ENCODE peak calls at places on chromosomes 3 and 15, in five cellular contexts. V is hepatocyte, Z is cardiac muscle cell, O is body of pancreas, H is heart left ventricle. L is an unnamed sample.

GRCh38 chr15:80107774-80108173 is 45.0 kb upstream of the FAH start:
- DNase-seq in H (no peak), Z (no peak), V (no peak), O (no peak), L (no peak)

GRCh38 chr3:159674583-159674982 is 314.1 kb upstream of the IL12A start:
- DNase-seq in O (no peak), V (no peak), H (no peak), Z (no peak), L (no peak)

GRCh38 chr15:43226436-43227305 is 5.9 kb upstream of the EPB42 start:
- DNase-seq in O (no peak), H (no peak), V (no peak), Z (no peak), L (no peak)

GRCh38 chr3:146750196-146750595 is 145.1 kb upstream of the PLSCR5 start:
- DNase-seq in H (no peak), V (no peak), O (no peak), Z (no peak), L (no peak)

GRCh38 chr3:69770219-69770618 is 31.0 kb downstream of the MITF start:
- DNase-seq in V (no peak), H (no peak), Z (no peak), O (no peak), L (no peak)

GRCh38 chr3:53250881-53251605 is 4.8 kb downstream of the TKT start:
- DNase-seq in Z (no peak), O (no peak), V (no peak), H (no peak), L (no peak)

GRCh38 chr3:173066044-173066679 is 74.9 kb downstream of the SPATA16 start:
- DNase-seq in H (peak; percentile 61), Z (no peak), V (peak; percentile 28), O (peak; percentile 6), L (no peak)

GRCh38 chr15:78024883-78025282 is 52.6 kb downstream of the TBC1D2B start:
- DNase-seq in Z (no peak), V (no peak), O (no peak), H (no peak), L (no peak)

GRCh38 chr3:112020653-112021052 is 13.9 kb upstream of the TMPRSS7 start:
- DNase-seq in H (no peak), Z (no peak), V (no peak), O (no peak), L (no peak)

GRCh38 chr15:60787737-60788513 is 309.0 kb upstream of the ICE2 start:
- DNase-seq in O (no peak), V (no peak), H (no peak), Z (no peak), L (no peak)

DNA sequence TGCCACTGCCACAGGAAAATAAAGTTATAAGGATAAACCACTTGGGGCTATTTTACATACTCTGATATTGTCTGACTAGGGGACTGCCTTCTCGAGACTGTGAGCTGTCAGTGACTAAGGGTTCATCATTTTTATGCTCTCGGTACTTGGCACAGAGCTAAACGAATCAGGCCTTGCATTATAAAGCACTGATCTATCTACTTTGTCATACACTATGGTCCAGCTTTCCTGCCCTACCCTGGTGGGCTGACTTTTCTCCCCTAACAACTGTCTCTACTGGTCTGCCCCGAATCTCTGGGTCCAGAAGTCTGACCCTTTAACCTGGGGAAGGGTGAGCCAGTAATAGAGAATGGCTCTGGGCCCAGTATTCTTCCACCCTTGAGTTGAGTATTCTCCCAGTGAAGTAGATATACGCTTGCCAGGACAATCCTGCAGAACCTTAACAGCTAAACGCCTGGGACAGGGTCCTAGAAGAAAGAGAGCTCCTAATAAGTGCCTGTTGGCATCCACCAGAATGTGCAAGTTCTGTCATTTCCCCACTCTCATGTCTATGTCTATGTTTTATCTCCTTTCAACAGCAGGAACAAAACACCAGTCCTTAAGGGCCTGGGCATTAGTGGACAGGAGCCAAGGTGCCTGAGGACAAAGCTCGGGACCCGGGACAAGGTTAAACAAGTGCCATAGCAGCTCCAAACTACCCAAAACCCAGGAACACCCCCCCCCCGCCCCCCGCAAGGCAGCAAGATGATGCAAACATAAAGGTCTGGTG is 1.3 kb downstream of the LARP6 start:
- DNase-seq in V (no peak), Z (peak; percentile 59), O (no peak), H (no peak), L (no peak)
- H3K27me3 ChIP-seq in V (no peaks in the 10 kb centered on the region), Z (no peaks in the 10 kb centered on the region), O (no peaks in the 10 kb centered on the region), H (no peaks in the 10 kb centered on the region), L (no peaks in the 10 kb centered on the region)

DNA sequence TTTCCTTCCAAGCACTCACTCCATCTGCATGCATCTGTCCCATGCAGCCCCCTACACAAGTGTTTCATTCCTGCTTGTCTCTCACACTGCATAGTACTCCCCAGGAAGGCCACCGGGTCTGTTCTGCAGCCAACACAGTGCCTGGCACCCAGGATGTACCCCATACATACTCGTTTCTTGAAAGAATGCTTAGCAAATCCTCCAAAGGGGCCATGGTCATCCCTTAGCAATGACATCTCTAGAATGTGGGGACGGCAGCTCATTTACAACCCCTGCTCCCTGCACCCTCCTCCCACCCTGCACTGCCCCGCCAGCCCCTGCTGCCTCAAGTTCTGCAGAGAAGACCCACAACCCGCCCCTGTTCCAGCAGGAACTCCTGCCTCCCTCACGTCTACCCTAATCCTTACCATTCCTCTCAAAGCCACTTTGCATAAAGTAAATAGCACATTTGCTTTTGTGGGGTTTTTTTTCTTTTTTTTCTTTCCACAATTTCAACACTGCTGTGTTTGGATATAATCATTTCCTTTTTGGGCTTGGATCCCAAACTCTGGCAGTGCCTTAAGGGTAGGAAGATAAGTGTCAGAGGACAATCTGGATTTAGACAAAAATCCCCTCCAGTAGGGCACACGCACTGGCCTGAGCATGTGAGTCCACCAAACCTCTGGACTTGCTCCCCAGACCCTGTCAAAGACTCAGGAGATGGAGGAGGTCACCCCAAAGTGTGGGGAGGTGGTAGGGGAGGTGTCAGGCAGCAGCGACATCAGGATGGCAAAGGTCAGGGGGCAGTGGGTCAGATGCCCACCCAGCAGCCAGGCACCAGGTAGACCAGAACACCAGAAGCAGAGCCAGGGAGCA is 68.4 kb downstream of the MEGF11 start:
- DNase-seq in H (no peak), Z (no peak), O (no peak), V (no peak), L (no peak)
- H3K36me3 ChIP-seq in H (no peaks in the 10 kb centered on the region), Z (no peaks in the 10 kb centered on the region), O (no peaks in the 10 kb centered on the region), V (no peaks in the 10 kb centered on the region), L (no peaks in the 10 kb centered on the region)

GRCh38 chr15:95287774-95288173 is 1042.7 kb upstream of the NR2F2 start:
- DNase-seq in O (no peak), V (no peak), H (no peak), Z (no peak), L (no peak)
- H3K4me1 ChIP-seq in O (no peaks in the 10 kb centered on the region), V (no peaks in the 10 kb centered on the region), H (no peaks in the 10 kb centered on the region), Z (peaks cover 28% of the 10 kb centered on the region), L (peaks cover 17% of the 10 kb centered on the region)

DNA sequence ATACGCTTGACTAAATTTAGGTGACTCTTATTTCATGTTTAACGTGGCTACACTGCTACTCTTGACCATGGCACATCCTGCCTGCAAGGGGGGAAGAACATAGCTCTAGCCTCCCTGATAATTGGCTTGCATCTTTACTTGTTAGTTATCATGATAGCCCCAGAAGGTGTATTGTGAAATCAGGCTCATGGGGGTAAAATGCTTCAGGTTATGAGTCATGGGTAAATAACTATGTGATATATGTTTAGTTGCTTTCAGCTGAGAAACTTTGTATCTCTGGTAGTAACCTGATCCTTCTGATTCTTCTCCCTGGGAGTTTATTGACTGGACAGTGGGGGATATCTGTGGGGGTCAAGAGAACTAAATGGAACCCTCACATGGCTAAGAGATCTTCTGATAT is 660.8 kb upstream of the UBE2E2 start:
- DNase-seq in H (no peak), O (no peak), Z (no peak), V (no peak), L (no peak)
- H3K27me3 ChIP-seq in H (no peaks in the 10 kb centered on the region), O (no peaks in the 10 kb centered on the region), Z (no peaks in the 10 kb centered on the region), V (no peaks in the 10 kb centered on the region), L (no peaks in the 10 kb centered on the region)

GRCh38 chr3:125349055-125349454 is 26.1 kb downstream of the ZNF148 start:
- DNase-seq in Z (no peak), V (no peak), O (no peak), H (no peak), L (no peak)
- H3K36me3 ChIP-seq in Z (no peaks in the 10 kb centered on the region), V (no peaks in the 10 kb centered on the region), O (no peaks in the 10 kb centered on the region), H (no peaks in the 10 kb centered on the region), L (no peaks in the 10 kb centered on the region)

DNA sequence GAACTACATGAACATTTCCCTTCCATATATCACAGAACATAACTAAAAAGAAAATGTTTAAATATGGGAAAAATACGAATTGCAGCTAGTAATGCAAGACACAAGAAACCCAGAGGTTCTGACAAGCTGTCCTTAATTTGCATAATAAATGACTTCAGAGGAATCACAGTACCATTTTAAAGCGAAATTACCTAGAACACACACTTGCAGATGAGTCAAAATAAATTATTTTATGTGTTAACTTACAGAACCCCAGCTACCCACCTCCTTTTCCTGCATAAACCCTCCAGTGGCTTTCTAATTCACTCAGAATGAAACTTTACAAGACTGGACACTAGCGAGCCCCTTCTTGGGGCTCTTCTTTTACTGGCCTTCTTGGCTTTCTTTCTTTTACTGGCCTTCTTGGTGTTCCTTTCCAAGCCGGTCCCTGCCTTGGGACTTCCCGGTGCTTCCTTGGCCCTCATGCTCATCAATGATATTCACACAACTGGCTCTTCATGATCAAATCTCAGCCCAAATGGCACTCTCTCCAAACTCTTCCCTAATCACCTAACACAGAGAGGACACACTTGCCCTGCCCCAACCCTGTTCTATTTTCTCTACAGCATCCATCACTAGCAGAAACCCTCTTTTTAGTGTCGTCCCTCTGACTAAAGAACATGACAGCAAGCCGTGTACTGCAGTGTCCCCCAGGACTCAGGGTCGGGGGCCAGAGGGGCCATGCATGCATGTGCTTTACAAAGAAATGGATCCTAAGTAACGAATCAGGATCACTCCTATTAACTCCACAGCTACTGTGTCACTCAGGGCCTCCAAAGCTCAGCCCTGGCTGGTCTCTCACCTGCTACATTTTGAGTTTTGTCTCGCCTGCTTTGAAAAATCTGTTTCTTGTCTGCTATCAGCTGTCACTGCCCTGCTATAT is 4.8 kb downstream of the CHSY1 start:
- DNase-seq in Z (no peak), V (no peak), H (no peak), O (no peak), L (no peak)
- H3K4me1 ChIP-seq in Z (peaks cover 54% of the 10 kb centered on the region), V (peaks cover 25% of the 10 kb centered on the region), H (peaks cover 30% of the 10 kb centered on the region), O (peaks cover 23% of the 10 kb centered on the region), L (peaks cover 20% of the 10 kb centered on the region)

DNA sequence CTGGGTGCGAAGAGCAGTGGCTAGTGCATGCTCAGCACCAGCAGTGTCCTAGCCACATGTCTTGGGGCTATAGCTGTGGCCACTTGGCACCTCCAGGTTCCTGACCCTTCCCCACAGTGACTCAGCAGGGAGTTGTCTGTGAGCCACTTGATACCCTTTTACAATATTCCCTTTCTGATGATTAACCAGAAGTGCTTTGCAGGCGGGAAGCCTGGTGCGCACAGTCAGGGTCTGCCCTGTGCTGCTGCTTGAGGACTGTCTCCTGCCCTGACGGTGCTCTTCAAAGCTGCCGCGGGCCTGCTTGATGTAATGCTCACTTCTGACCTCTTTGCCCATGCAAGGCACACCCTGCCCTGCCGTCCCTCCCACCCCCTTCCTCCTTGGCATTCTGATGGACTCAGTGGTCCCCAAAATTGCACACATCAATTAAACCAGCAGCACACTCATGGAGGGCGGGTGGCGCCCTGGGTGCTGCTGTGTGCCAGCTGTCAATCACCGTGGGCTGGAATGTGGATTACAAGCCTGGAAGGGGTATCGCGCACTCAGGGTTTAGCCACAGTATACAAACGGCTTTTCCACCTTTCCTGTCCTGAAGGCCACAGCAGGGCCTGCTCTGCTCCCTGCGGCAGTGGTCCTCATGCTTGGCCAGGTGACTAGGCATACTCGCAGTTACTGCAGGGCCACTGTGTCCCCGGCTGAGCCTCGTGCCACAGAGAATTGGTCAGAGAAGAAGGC is 40.9 kb upstream of the PCSK6 start:
- DNase-seq in H (no peak), O (no peak), Z (no peak), V (no peak), L (peak; percentile 28)
- H3K27me3 ChIP-seq in H (no peaks in the 10 kb centered on the region), O (no peaks in the 10 kb centered on the region), Z (no peaks in the 10 kb centered on the region), V (no peaks in the 10 kb centered on the region), L (no peaks in the 10 kb centered on the region)

DNA sequence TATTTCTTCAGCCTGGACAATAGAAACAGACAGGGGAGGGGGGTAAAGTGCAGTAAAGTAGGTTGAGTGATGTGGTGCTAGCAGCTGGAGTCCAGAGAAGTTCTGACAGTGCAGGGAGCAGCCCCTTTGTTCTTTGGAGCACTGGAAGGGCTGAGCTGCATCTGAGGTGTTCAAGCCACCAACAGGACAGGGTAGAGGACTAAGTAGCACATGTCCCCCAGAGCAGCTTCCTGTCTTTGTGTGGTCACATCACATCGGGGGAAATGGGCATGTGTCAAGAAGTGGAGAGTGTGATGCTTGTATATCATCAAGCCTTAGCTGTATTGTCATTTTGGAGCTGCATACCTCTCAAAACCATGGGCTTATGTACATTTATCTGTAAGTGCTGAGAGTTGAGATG is 12.1 kb downstream of the MRPS22 start:
- DNase-seq in Z (no peak), H (no peak), V (no peak), O (no peak), L (no peak)
- H3K36me3 ChIP-seq in Z (peaks cover 93% of the 10 kb centered on the region), H (peaks cover 100% of the 10 kb centered on the region), V (peaks cover 5% of the 10 kb centered on the region), O (peaks cover 37% of the 10 kb centered on the region), L (peaks cover 94% of the 10 kb centered on the region)

L was measured in ascending aorta.